ENCODE peak calls at places on chromosomes 13 and 19, in ten cellular contexts. G is mucosa of descending colon, N is nephron progenitor cell, P is transverse colon, Z is SK-N-SH, U is HFFc6, O is cardiac fibroblast, D is heart right ventricle, V is GM10248, S is activated B cell treated with CpG ODN at 0.5 μM for 24 hours. A is an unnamed sample.

GRCh38 chr19:58305932-58306323 is 751 bp downstream of the ERVK3-1 start:
- DNase-seq in G (no peak), N (no peak), P (peak; percentile 11), Z (peak; percentile 38), U (no peak), O (peak; percentile 16), D (no peak), V (peak; percentile 33), S (no peak), A (no peak)

GRCh38 chr13:78540424-78540823 is 62.9 kb downstream of the POU4F1 start:
- DNase-seq in G (no peak), N (no peak), P (no peak), Z (no peak), U (no peak), O (no peak), D (no peak), V (no peak), S (no peak), A (no peak)

GRCh38 chr19:32421589-32422361 is 16.2 kb downstream of the DPY19L3 start:
- DNase-seq in G (no peak), N (no peak), P (no peak), Z (no peak), U (no peak), O (peak; percentile 48), D (no peak), V (no peak), S (no peak), A (no peak)

GRCh38 chr19:27746691-27747380 is 1466.1 kb downstream of the UQCRFS1 start:
- DNase-seq in G (no peak), N (peak; percentile 30), P (peak; percentile 21), Z (peak; percentile 7), U (no peak), O (peak; percentile 25), D (peak; percentile 34), V (no peak), S (no peak), A (no peak)

GRCh38 chr13:30355405-30355741 is 48.0 kb upstream of the KATNAL1 start:
- DNase-seq in G (no peak), N (peak; percentile 61), P (no peak), Z (peak; percentile 51), U (no peak), O (no peak), D (no peak), V (peak; percentile 65), S (peak; percentile 61), A (no peak)

GRCh38 chr13:102276479-102276878 is 125.4 kb downstream of the FGF14 start:
- DNase-seq in G (no peak), N (no peak), P (no peak), Z (no peak), U (no peak), O (no peak), D (no peak), V (no peak), S (no peak), A (no peak)

GRCh38 chr19:10262771-10263170 is 8.1 kb upstream of the ICAM1 start:
- DNase-seq in G (no peak), N (no peak), P (no peak), Z (no peak), U (peak; percentile 26), O (peak; percentile 36), D (no peak), V (no peak), S (no peak), A (no peak)

GRCh38 chr19:13766095-13766481 is 1.8 kb downstream of the MRI1 start:
- DNase-seq in G (no peak), N (no peak), P (no peak), Z (no peak), U (no peak), O (no peak), D (no peak), V (no peak), S (no peak), A (no peak)

GRCh38 chr13:32330438-32330837 is 15.1 kb downstream of the BRCA2 start:
- DNase-seq in G (no peak), N (no peak), P (no peak), Z (no peak), U (peak; percentile 67), O (peak; percentile 79), D (no peak), V (no peak), S (no peak), A (no peak)

GRCh38 chr13:20492641-20493040 is 33.0 kb downstream of the CRYL1 start:
- DNase-seq in G (no peak), N (peak; percentile 21), P (peak; percentile 30), Z (no peak), U (peak; percentile 31), O (peak; percentile 33), D (no peak), V (peak; percentile 56), S (peak; percentile 29), A (no peak)

GRCh38 chr19:30785728-30786127 is 413.5 kb downstream of the ZNF536 start:
- DNase-seq in G (no peak), N (no peak), P (no peak), Z (no peak), U (no peak), O (no peak), D (no peak), V (no peak), S (no peak), A (no peak)

GRCh38 chr19:30788105-30788765 is 416.1 kb downstream of the ZNF536 start:
- DNase-seq in G (no peak), N (no peak), P (no peak), Z (no peak), U (no peak), O (no peak), D (no peak), V (no peak), S (no peak), A (no peak)

GRCh38 chr19:30783212-30783611 is 411.0 kb downstream of the ZNF536 start:
- DNase-seq in G (no peak), N (no peak), P (no peak), Z (no peak), U (no peak), O (no peak), D (no peak), V (no peak), S (no peak), A (no peak)

GRCh38 chr19:30783936-30784335 is 411.8 kb downstream of the ZNF536 start:
- DNase-seq in G (no peak), N (no peak), P (no peak), Z (no peak), U (no peak), O (no peak), D (no peak), V (peak; percentile 1), S (no peak), A (no peak)

DNA sequence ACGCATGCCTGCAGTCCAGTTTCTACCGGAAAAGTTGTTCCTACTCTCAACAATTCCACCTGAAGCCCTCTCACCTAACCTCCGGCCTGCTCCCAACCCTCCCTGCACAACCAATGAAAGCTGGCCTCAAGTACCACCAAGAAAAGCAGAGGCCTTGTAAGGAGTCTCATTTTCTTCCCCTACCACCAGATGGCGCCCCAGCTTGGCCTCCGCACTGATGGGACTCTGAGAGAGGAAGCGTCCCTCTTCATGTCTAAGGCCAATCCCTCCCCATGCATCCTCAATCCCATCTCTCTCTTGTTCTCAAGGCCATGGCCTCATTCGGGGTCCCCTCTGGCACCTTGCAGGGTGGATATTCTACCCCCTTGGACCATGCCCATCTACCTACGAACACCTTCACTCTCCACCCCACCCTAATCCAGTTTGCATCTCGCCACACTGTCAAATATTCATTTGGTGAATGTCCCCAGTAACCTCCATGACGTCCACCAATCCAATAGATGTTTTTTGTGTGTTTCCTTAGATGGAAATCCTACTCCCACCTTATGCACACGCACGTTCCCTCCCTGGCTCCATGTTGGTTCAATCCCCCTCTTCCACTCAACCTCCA is 412.8 kb downstream of the ZNF536 start:
- DNase-seq in G (no peak), N (peak; percentile 46), P (peak; percentile 65), Z (no peak), U (no peak), O (peak; percentile 31), D (peak; percentile 35), V (peak; percentile 33), S (no peak), A (no peak)
- TF ChIP-seq CTCF in G (peak; percentile 30), N (peak; percentile 48), P (peak; percentile 70), Z (peak; percentile 40), U (peak; percentile 72), O (peak; percentile 26), D (peak; percentile 64), V (peak; percentile 32), S (no peak), A (peak; percentile 74)

GRCh38 chr13:111046590-111047141 is 68.4 kb upstream of the ARHGEF7 start:
- DNase-seq in G (no peak), N (no peak), P (no peak), Z (no peak), U (peak; percentile 60), O (peak; percentile 42), D (peak; percentile 50), V (peak; percentile 76), S (no peak), A (no peak)
- TF ChIP-seq CTCF in G (no peak), N (no peak), P (no peak), Z (peak; percentile 16), U (peak; percentile 71), O (peak; percentile 38), D (peak; percentile 46), V (peak; percentile 26), S (no peak), A (peak; percentile 52)

DNA sequence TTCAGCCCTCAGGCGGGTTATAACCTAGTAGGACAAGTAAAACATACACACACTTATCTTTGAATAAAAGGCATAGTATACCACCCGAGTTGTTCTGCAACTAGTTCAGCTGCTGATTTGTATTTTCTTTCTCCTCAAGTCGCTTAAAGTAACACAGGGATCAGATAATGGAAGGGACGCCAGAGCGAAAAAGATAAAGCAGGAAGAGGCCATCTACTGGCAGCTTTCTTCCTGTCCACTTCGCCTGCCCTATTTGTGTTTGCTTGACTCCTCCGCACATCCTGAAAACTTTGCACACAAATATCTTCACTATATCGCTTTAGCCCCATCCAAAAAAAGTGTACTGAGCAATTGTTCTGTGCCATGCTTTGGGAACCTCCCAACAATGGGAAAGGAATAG is 238.0 kb upstream of the SOX21 start:
- DNase-seq in G (no peak), N (no peak), P (no peak), Z (peak; percentile 16), U (no peak), O (peak; percentile 8), D (no peak), V (no peak), S (no peak), A (no peak)
- TF ChIP-seq CTCF in G (no peak), N (peak; percentile 21), P (no peak), Z (peak; percentile 15), U (peak; percentile 43), O (no peak), D (no peak), V (no peak), S (no peak), A (peak; percentile 39)

GRCh38 chr19:52248256-52248655 is 21.1 kb upstream of the ZNF766 start:
- DNase-seq in G (no peak), N (peak; percentile 6), P (peak; percentile 66), Z (peak; percentile 34), U (peak; percentile 54), O (peak; percentile 42), D (peak; percentile 38), V (no peak), S (no peak), A (no peak)
- TF ChIP-seq CTCF in G (no peak), N (peak; percentile 18), P (peak; percentile 52), Z (peak; percentile 39), U (peak; percentile 78), O (peak; percentile 50), D (peak; percentile 59), V (peak; percentile 39), S (no peak), A (peak; percentile 78)

GRCh38 chr19:29162694-29163093 is 50.3 kb downstream of the UQCRFS1 start:
- DNase-seq in G (no peak), N (no peak), P (no peak), Z (no peak), U (no peak), O (no peak), D (no peak), V (no peak), S (no peak), A (no peak)
- TF ChIP-seq CTCF in G (no peak), N (no peak), P (no peak), Z (no peak), U (no peak), O (no peak), D (no peak), V (no peak), S (no peak), A (no peak)

A was measured in chondrocyte.